ENCODE peak calls at places on chromosomes 7 and 10, in seven cellular contexts. Y, N, A, L, U, S and O are unnamed samples. For H3K27me3, the result is how much of the 10 kb centered on the place peaks cover.

GRCh38 chr7:45710271-45711160 is 136.3 kb downstream of the ADCY1 start:
- DNase-seq in Y (no peak), N (no peak), A (no peak), L (no peak), U (no peak), S (no peak), O (no peak)

GRCh38 chr10:69659286-69660027 is 29.4 kb downstream of the FAM241B start:
- DNase-seq in Y (no peak), N (no peak), A (no peak), L (no peak), U (no peak), S (no peak), O (no peak)

GRCh38 chr7:7535688-7536087 is at the start of gene COL28A1:
- DNase-seq in Y (no peak), N (no peak), A (no peak), L (no peak), U (no peak), S (no peak), O (no peak)

GRCh38 chr10:31759124-31759798 is 169.4 kb downstream of the ARHGAP12 start:
- DNase-seq in Y (peak), N (no peak), A (peak), L (no peak), U (no peak), S (peak), O (peak)

GRCh38 chr10:92691042-92691590 is 1.4 kb downstream of the HHEX start:
- DNase-seq in Y (no peak), N (no peak), A (no peak), L (peak), U (no peak), S (peak), O (peak)

GRCh38 chr10:86292462-86293322 is 73.9 kb downstream of the GRID1 start:
- DNase-seq in Y (no peak), N (no peak), A (no peak), L (peak), U (no peak), S (peak), O (no peak)

GRCh38 chr7:148185050-148185449 is 405.5 kb upstream of the C7orf33 start:
- DNase-seq in Y (no peak), N (no peak), A (no peak), L (no peak), U (peak), S (no peak), O (no peak)

GRCh38 chr10:121899727-121900126 is 28.1 kb downstream of the ATE1 start:
- DNase-seq in Y (no peak), N (no peak), A (no peak), L (no peak), U (no peak), S (no peak), O (no peak)

GRCh38 chr10:123270221-123270620 is 116.0 kb downstream of the BUB3 start:
- DNase-seq in Y (no peak), N (no peak), A (no peak), L (no peak), U (peak), S (no peak), O (no peak)

GRCh38 chr10:78419481-78420265 is 386.0 kb downstream of the RPS24 start:
- DNase-seq in Y (no peak), N (no peak), A (no peak), L (no peak), U (no peak), S (no peak), O (no peak)

GRCh38 chr7:33395340-33395739 is 266.0 kb downstream of the BBS9 start:
- DNase-seq in Y (no peak), N (no peak), A (no peak), L (no peak), U (no peak), S (no peak), O (no peak)

GRCh38 chr10:24962998-24963397 is 10.6 kb upstream of the PRTFDC1 start:
- DNase-seq in Y (no peak), N (no peak), A (peak), L (no peak), U (peak), S (no peak), O (no peak)

GRCh38 chr7:39300276-39300675 is 265.9 kb upstream of the YAE1 start:
- DNase-seq in Y (no peak), N (no peak), A (no peak), L (no peak), U (no peak), S (peak), O (no peak)

GRCh38 chr7:22090512-22090911 is 144.8 kb upstream of the CDCA7L start:
- DNase-seq in Y (no peak), N (no peak), A (no peak), L (no peak), U (no peak), S (no peak), O (no peak)

GRCh38 chr7:21641546-21641945 is 98.7 kb downstream of the DNAH11 start:
- DNase-seq in Y (no peak), N (no peak), A (no peak), L (no peak), U (no peak), S (no peak), O (no peak)

GRCh38 chr10:59373071-59373470 is 10.7 kb upstream of the FAM13C start:
- DNase-seq in Y (no peak), N (no peak), A (no peak), L (no peak), U (peak), S (no peak), O (no peak)

GRCh38 chr10:34813626-34814227 is 1.4 kb downstream of the PARD3 start:
- DNase-seq in Y (no peak), N (no peak), A (no peak), L (no peak), U (peak), S (peak), O (no peak)

GRCh38 chr7:94348142-94348541 is 46.6 kb upstream of the COL1A2 start:
- DNase-seq in Y (no peak), N (no peak), A (no peak), L (no peak), U (peak), S (no peak), O (no peak)

GRCh38 chr10:79137826-79138225 is 69.1 kb downstream of the ZMIZ1 start:
- DNase-seq in Y (peak), N (peak), A (no peak), L (peak), U (no peak), S (peak), O (peak)

GRCh38 chr10:86711957-86712708 is 43.8 kb downstream of the LDB3 start:
- DNase-seq in Y (no peak), N (peak), A (no peak), L (no peak), U (no peak), S (no peak), O (peak)

GRCh38 chr10:121736315-121737002 is 138.2 kb upstream of the FGFR2 start:
- DNase-seq in Y (no peak), N (no peak), A (no peak), L (no peak), U (no peak), S (no peak), O (no peak)

GRCh38 chr7:78395298-78396120 is 596.9 kb downstream of the PHTF2 start:
- DNase-seq in Y (no peak), N (no peak), A (no peak), L (no peak), U (no peak), S (no peak), O (no peak)

GRCh38 chr10:50440489-50440888 is 183.3 kb downstream of the SGMS1 start:
- DNase-seq in Y (no peak), N (no peak), A (no peak), L (no peak), U (no peak), S (no peak), O (no peak)

GRCh38 chr7:26658698-26659084 is 205.7 kb downstream of the SKAP2 start:
- DNase-seq in Y (no peak), N (no peak), A (no peak), L (no peak), U (no peak), S (no peak), O (no peak)

GRCh38 chr10:35643151-35643975 is 1.3 kb upstream of the FZD8 start:
- DNase-seq in Y (no peak), N (peak), A (no peak), L (peak), U (peak), S (peak), O (peak)

GRCh38 chr7:99563650-99564049 is 5.2 kb downstream of the ZNF655 start:
- DNase-seq in Y (no peak), N (no peak), A (no peak), L (no peak), U (peak), S (no peak), O (no peak)

GRCh38 chr10:688621-689426 is 644 bp downstream of the DIP2C start:
- DNase-seq in Y (no peak), N (no peak), A (no peak), L (peak), U (peak), S (peak), O (no peak)

GRCh38 chr7:43612599-43613589 is 30.0 kb downstream of the STK17A start:
- DNase-seq in Y (no peak), N (no peak), A (no peak), L (no peak), U (peak), S (no peak), O (peak)

GRCh38 chr7:27944626-27945025 is 204.7 kb downstream of the TAX1BP1 start:
- DNase-seq in Y (no peak), N (no peak), A (no peak), L (no peak), U (no peak), S (no peak), O (no peak)

GRCh38 chr10:112950714-112951348 is 784 bp downstream of the TCF7L2 start:
- DNase-seq in Y (no peak), N (peak), A (no peak), L (peak), U (no peak), S (peak), O (no peak)

GRCh38 chr10:13587367-13587766 is 602 bp downstream of the PRPF18 start:
- DNase-seq in Y (no peak), N (peak), A (no peak), L (no peak), U (no peak), S (no peak), O (peak)

GRCh38 chr7:21542891-21543527 is at the start of gene DNAH11:
- DNase-seq in Y (no peak), N (peak), A (no peak), L (peak), U (no peak), S (peak), O (peak)

GRCh38 chr10:99941942-99942835 is 67.6 kb downstream of the DNMBP start:
- DNase-seq in Y (no peak), N (no peak), A (no peak), L (no peak), U (peak), S (no peak), O (no peak)

GRCh38 chr10:93461807-93462178 is 20.3 kb downstream of the MYOF start:
- DNase-seq in Y (no peak), N (no peak), A (peak), L (no peak), U (no peak), S (no peak), O (no peak)

GRCh38 chr10:68598978-68599753 is 39.0 kb downstream of the TET1 start:
- DNase-seq in Y (no peak), N (no peak), A (no peak), L (peak), U (no peak), S (peak), O (peak)

GRCh38 chr7:28529755-28530154 is 117.4 kb downstream of the CREB5 start:
- DNase-seq in Y (no peak), N (no peak), A (no peak), L (no peak), U (no peak), S (no peak), O (no peak)

GRCh38 chr7:155490697-155491628 is 33.0 kb downstream of the EN2 start:
- DNase-seq in Y (peak), N (no peak), A (no peak), L (peak), U (no peak), S (peak), O (peak)
- H3K4me3 ChIP-seq in Y (peak), N (peak), A (no peak), L (peak), U (no peak), S (peak), O (peak)

DNA sequence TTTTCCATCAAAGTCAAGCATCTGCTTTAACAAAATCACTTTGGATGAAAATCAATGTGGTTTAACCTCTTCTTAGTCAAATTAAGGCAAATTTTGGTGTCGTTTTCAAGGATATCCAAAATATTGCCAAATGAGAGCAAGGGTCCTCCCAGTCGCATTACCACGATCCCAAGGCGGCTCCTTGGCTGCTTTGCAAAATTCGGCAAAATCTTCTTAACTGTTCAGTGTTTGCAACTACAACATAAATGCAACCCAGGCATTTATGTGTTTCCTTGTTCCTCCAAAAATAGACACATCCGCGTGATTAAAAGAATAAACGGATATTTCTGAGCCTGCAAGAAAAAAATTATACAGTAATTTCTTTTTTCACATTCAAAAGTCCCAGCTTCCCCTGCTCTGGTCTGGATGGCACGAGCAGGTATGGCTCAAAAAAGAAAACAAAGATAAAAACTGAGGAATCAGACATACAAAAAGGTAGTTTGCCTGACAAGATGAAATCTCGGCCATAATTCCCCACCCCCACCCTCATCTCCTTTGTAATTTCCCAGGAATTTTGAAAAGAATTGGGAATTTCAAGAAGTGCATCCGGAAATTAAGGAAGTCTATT is 6.1 kb downstream of the SKIDA1 start:
- DNase-seq in Y (no peak), N (no peak), A (no peak), L (no peak), U (no peak), S (no peak), O (no peak)
- H3K27me3 ChIP-seq in Y (half or more), N (under half), A (under half), L (under half), U (under half), S (under half), O (under half)

GRCh38 chr7:47757946-47758371 is 176.0 kb upstream of the TNS3 start:
- DNase-seq in Y (no peak), N (no peak), A (no peak), L (peak), U (peak), S (peak), O (no peak)
- TF ChIP-seq CTCF in Y (no peak), N (no peak), A (no peak), L (no peak), U (peak), S (no peak), O (no peak)

DNA sequence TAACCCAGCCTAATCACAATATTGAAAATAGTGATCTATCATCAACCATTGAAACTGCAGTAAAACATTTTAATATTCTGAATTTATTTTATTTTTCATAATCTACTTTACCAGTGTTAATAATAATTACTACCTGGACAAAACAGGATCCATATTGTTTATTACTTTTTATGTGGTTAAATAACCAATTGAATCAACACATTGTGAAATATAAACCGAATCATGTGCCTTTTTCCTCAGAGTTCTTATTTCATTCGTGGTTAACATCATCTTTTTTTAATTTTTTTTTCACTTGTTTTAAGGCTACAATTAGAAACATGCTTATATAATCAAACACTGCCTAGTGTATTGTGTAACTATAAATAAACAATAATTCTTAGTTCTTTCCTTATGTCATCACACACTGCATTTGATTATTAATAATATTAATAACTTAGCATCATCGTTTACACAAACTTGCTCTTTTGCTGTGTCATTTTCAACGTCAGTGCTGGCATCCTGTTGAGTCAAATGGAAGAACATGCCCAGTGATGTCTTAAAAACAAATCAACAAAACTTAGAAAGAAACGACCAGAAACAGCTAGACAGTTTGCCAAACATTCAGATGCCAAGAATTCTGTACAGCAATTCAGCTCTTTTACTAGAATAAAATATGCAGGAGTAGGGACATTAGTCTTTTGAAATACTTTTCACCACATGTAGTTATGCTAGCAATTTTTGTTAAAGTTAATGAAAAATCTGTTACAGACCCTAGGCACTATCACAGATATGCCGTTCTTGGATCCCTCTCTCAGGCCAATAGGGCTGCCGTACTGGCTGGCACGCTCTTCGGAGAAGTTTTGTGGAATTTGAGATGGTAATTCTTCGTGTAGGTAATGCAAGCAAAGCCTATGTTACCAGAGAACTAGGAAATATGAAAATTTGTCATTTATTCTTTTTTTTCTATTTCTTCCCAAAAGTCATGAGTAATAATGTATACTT is 330.4 kb upstream of the SEMA3A start:
- DNase-seq in Y (no peak), N (no peak), A (no peak), L (no peak), U (peak), S (no peak), O (no peak)
- H3K4me3 ChIP-seq in Y (no peak), N (no peak), A (no peak), L (no peak), U (no peak), S (no peak), O (no peak)

DNA sequence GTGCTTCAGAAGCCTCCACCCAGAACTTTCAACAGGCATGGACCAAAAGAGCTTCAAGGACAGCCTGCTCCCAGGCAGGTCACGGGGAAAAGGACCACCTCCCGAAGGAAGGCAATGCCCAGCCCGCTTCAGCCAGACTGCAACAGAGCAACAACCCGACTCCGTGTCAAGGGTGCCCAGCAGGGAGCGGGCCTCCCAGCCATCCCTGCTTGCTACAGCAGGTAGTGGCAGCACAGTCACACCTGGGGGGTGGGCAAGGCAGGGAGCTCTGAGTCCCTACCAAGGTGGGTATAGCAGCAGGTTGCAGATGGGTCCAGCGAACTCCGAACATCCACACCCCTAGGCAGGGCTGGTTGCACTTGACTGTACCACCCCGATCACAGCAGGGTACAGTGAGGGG is 467.8 kb upstream of the PFKP start:
- DNase-seq in Y (no peak), N (no peak), A (no peak), L (no peak), U (no peak), S (no peak), O (no peak)
- H3K27me3 ChIP-seq in Y (under half), N (under half), A (under half), L (under half), U (under half), S (under half), O (under half)

GRCh38 chr7:2689951-2690705 is 2.1 kb downstream of the AMZ1 start:
- DNase-seq in Y (no peak), N (peak), A (no peak), L (no peak), U (peak), S (no peak), O (no peak)
- TF ChIP-seq CTCF in Y (no peak), N (no peak), A (no peak), L (no peak), U (no peak), S (no peak), O (no peak)